ENCODE peak calls at places on chromosomes 2 and 18, in four cellular contexts. H is activated T-helper 1 cell treated with anti-CD3 and anti-CD28 coated beads, Interleukin-2, amount 50 U/mL, for 16 hours; K is activated gamma-delta T cell treated with anti-CD3 and anti-CD28 coated beads, Interleukin-2, amount 50 U/mL, for 16 hours; X is AG10803. Y is an unnamed sample.

GRCh38 chr2:232476791-232477190 is 10.8 kb downstream of the ECEL1 start:
- DNase-seq in H (no peak), X (no peak), K (no peak), Y (no peak)

GRCh38 chr18:74530584-74530862 is 3.8 kb upstream of the CNDP1 start:
- DNase-seq in K (no peak), X (no peak), H (no peak), Y (no peak)

GRCh38 chr18:40670991-40671390 is 1284.0 kb upstream of the PIK3C3 start:
- DNase-seq in K (no peak), H (no peak), X (no peak), Y (no peak)

GRCh38 chr2:152609699-152610098 is 107.6 kb downstream of the PRPF40A start:
- DNase-seq in K (no peak), H (no peak), X (no peak), Y (no peak)

GRCh38 chr18:6366776-6367175 is 47.9 kb downstream of the L3MBTL4 start:
- DNase-seq in X (no peak), K (no peak), H (no peak), Y (no peak)

GRCh38 chr2:231866450-231866849 is 59.7 kb downstream of the NPPC start:
- DNase-seq in K (no peak), X (no peak), H (no peak), Y (no peak)

GRCh38 chr2:85106489-85107180 is 26.6 kb upstream of the TCF7L1 start:
- DNase-seq in K (no peak), H (no peak), X (peak), Y (no peak)

GRCh38 chr2:220446106-220446712 is 818.8 kb downstream of the SLC4A3 start:
- DNase-seq in X (no peak), K (no peak), H (no peak), Y (no peak)

GRCh38 chr18:23324861-23325260 is 128.2 kb upstream of the RIOK3 start:
- DNase-seq in K (no peak), H (no peak), X (no peak), Y (no peak)

GRCh38 chr2:11389551-11390528 is 45.4 kb upstream of the ROCK2 start:
- DNase-seq in X (peak), K (no peak), H (no peak), Y (no peak)

GRCh38 chr2:173708757-173709156 is 256.4 kb downstream of the SP3 start:
- DNase-seq in H (no peak), X (no peak), K (no peak), Y (no peak)

GRCh38 chr2:28296904-28297303 is 95.8 kb upstream of the FOSL2 start:
- DNase-seq in K (no peak), X (peak), H (no peak), Y (no peak)

GRCh38 chr2:44707945-44708645 is 233.4 kb upstream of the SIX3 start:
- DNase-seq in K (no peak), X (no peak), H (no peak), Y (no peak)

GRCh38 chr18:4847066-4847465 is 350.0 kb downstream of the AKAIN1 start:
- DNase-seq in H (no peak), K (no peak), X (no peak), Y (no peak)

GRCh38 chr2:230312638-230313037 is 14.4 kb upstream of the SP140L start:
- DNase-seq in X (peak), H (no peak), K (no peak), Y (no peak)

GRCh38 chr2:178110681-178111080 is 1.6 kb upstream of the RBM45 start:
- DNase-seq in X (no peak), K (no peak), H (no peak), Y (no peak)

GRCh38 chr18:59395226-59396175 is 36.4 kb upstream of the LMAN1 start:
- DNase-seq in H (no peak), K (no peak), X (no peak), Y (no peak)

GRCh38 chr2:70751881-70752280 is 16.1 kb downstream of the ADD2 start:
- DNase-seq in X (no peak), K (no peak), H (no peak), Y (no peak)

GRCh38 chr18:45198526-45198925 is 416.8 kb upstream of the SLC14A2 start:
- DNase-seq in X (peak), K (no peak), H (no peak), Y (no peak)

GRCh38 chr18:70931942-70932814 is 643.3 kb downstream of the SOCS6 start:
- DNase-seq in H (no peak), K (no peak), X (peak), Y (peak)

GRCh38 chr2:51516667-51517066 is 484.7 kb upstream of the NRXN1 start:
- DNase-seq in K (no peak), H (no peak), X (no peak), Y (no peak)

GRCh38 chr2:237677951-237678481 is 50.6 kb downstream of the LRRFIP1 start:
- DNase-seq in H (no peak), K (no peak), X (peak), Y (peak)

GRCh38 chr18:39389800-39390379 is 1824.3 kb upstream of the CELF4 start:
- DNase-seq in K (no peak), X (no peak), H (no peak), Y (peak)

GRCh38 chr2:10533811-10534321 is 85.7 kb upstream of the ODC1 start:
- DNase-seq in X (peak), H (no peak), K (no peak), Y (no peak)

GRCh38 chr2:23376075-23376474 is 8.9 kb upstream of the KLHL29 start:
- DNase-seq in K (no peak), H (no peak), X (no peak), Y (no peak)

GRCh38 chr18:80154293-80154692 is 45.2 kb downstream of the ADNP2 start:
- DNase-seq in X (no peak), K (no peak), H (no peak), Y (no peak)

GRCh38 chr2:209638346-209638745 is 133.3 kb upstream of the UNC80 start:
- DNase-seq in X (no peak), H (no peak), K (no peak), Y (no peak)

GRCh38 chr2:216679658-216680024 is 15.7 kb downstream of the IGFBP5 start:
- DNase-seq in X (no peak), H (no peak), K (no peak), Y (no peak)

GRCh38 chr2:11568436-11568835 is 34.6 kb downstream of the GREB1 start:
- DNase-seq in H (no peak), K (no peak), X (no peak), Y (no peak)

GRCh38 chr2:102141915-102142828 is at the start of gene IL1R1:
- DNase-seq in H (no peak), K (no peak), X (peak), Y (peak)

GRCh38 chr2:158914731-158915130 is 53.7 kb upstream of the TANC1 start:
- DNase-seq in K (no peak), H (no peak), X (peak), Y (no peak)

GRCh38 chr2:238100821-238101771 is 956 bp downstream of the ESPNL start:
- DNase-seq in H (no peak), X (no peak), K (no peak), Y (no peak)

GRCh38 chr18:57744211-57744694 is 58.9 kb downstream of the ATP8B1 start:
- DNase-seq in X (peak), H (no peak), K (no peak), Y (no peak)

GRCh38 chr2:7405861-7406715 is 488.9 kb downstream of the RNF144A start:
- DNase-seq in H (no peak), K (no peak), X (peak), Y (no peak)

GRCh38 chr18:44637210-44638051 is 43.3 kb upstream of the SETBP1 start:
- DNase-seq in K (no peak), H (no peak), X (peak), Y (no peak)

Y was measured in cardiac muscle cell.